ENCODE peak calls at places on chromosomes 13 and 19, in five cellular contexts. M is heart left ventricle; O is naive thymus-derived CD4-positive, alpha-beta T cell; N is ovary; X is GM12878. I is an unnamed sample.

GRCh38 chr19:27745978-27746542 is 1466.9 kb downstream of the UQCRFS1 start:
- DNase-seq in N (no peak), X (no peak), M (no peak), O (no peak), I (no peak)

GRCh38 chr19:33486407-33486806 is 35.2 kb downstream of the PEPD start:
- DNase-seq in M (no peak), X (no peak), N (no peak), O (no peak), I (no peak)

GRCh38 chr19:31668916-31669315 is 319.7 kb upstream of the TSHZ3 start:
- DNase-seq in X (no peak), O (no peak), N (no peak), M (no peak), I (no peak)

GRCh38 chr19:7926727-7927604 is 1.0 kb upstream of the CTXN1 start:
- DNase-seq in M (peak; percentile 11), N (peak; percentile 60), O (no peak), X (no peak), I (no peak)

GRCh38 chr19:24086974-24087595 is at the start of gene ZNF254:
- DNase-seq in X (peak; percentile 87), O (peak; percentile 67), M (peak; percentile 94), N (peak; percentile 79), I (peak; percentile 90)

GRCh38 chr19:34404109-34404909 is at the start of gene PDCD2L:
- DNase-seq in N (peak; percentile 92), X (peak; percentile 69), M (peak; percentile 90), O (peak; percentile 90), I (peak; percentile 93)

GRCh38 chr19:2254052-2254872 is 2.0 kb downstream of the JSRP1 start:
- DNase-seq in O (no peak), N (no peak), M (no peak), X (no peak), I (no peak)

GRCh38 chr19:30073152-30074000 is 131.3 kb downstream of the URI1 start:
- DNase-seq in X (no peak), N (no peak), M (no peak), O (no peak), I (no peak)

GRCh38 chr13:23701646-23702045 is 131.4 kb downstream of the TNFRSF19 start:
- DNase-seq in M (peak; percentile 87), N (peak; percentile 74), O (no peak), X (no peak), I (peak; percentile 88)

GRCh38 chr13:30529085-30529815 is 63.5 kb upstream of the HMGB1 start:
- DNase-seq in X (peak; percentile 30), O (no peak), N (no peak), M (no peak), I (no peak)

GRCh38 chr19:15702590-15702930 is 25.3 kb upstream of the OR10H2 start:
- DNase-seq in N (peak; percentile 76), X (no peak), M (peak; percentile 77), O (no peak), I (peak; percentile 79)

GRCh38 chr13:94112227-94112626 is 367.3 kb downstream of the DCT start:
- DNase-seq in X (no peak), M (no peak), N (no peak), O (no peak), I (no peak)

GRCh38 chr13:38636106-38636505 is 50.8 kb upstream of the FREM2 start:
- DNase-seq in N (no peak), O (no peak), X (no peak), M (no peak), I (no peak)

GRCh38 chr19:8468761-8469458 is 24.1 kb downstream of the HNRNPM start:
- DNase-seq in M (no peak), X (no peak), N (no peak), O (no peak), I (no peak)

GRCh38 chr13:99225078-99225477 is 24.4 kb downstream of the UBAC2 start:
- DNase-seq in O (no peak), N (no peak), X (no peak), M (no peak), I (no peak)

GRCh38 chr13:49645451-49645850 is 17.1 kb downstream of the ARL11 start:
- DNase-seq in X (no peak), N (no peak), O (peak; percentile 12), M (no peak), I (no peak)

GRCh38 chr19:5078179-5078578 is 109.3 kb downstream of the KDM4B start:
- DNase-seq in X (no peak), M (no peak), O (no peak), N (no peak), I (no peak)

GRCh38 chr13:42926043-42926442 is 66.0 kb downstream of the EPSTI1 start:
- DNase-seq in M (no peak), X (no peak), O (no peak), N (no peak), I (no peak)

GRCh38 chr19:29942404-29943261 is 594 bp downstream of the URI1 start:
- DNase-seq in X (no peak), M (peak; percentile 58), O (peak; percentile 81), N (peak; percentile 60), I (peak; percentile 65)

GRCh38 chr19:18633321-18633720 is 3.5 kb upstream of the KLHL26 start:
- DNase-seq in N (no peak), M (no peak), X (no peak), O (no peak), I (no peak)

GRCh38 chr19:46299004-46299509 is 2.2 kb downstream of the HIF3A start:
- DNase-seq in N (peak; percentile 99), O (no peak), M (peak; percentile 96), X (no peak), I (peak; percentile 98)

GRCh38 chr19:56750658-56751057 is 79.1 kb upstream of the ZNF835 start:
- DNase-seq in N (no peak), M (no peak), X (no peak), O (no peak), I (no peak)

GRCh38 chr13:27976362-27977177 is 7.5 kb upstream of the CDX2 start:
- DNase-seq in M (no peak), N (no peak), O (no peak), X (no peak), I (no peak)

GRCh38 chr19:9786342-9786741 is 17.8 kb upstream of the ZNF846 start:
- DNase-seq in M (no peak), N (peak; percentile 57), X (no peak), O (no peak), I (no peak)

GRCh38 chr19:10105241-10106099 is 692 bp upstream of the PPAN start:
- DNase-seq in M (no peak), X (peak; percentile 82), N (no peak), O (no peak), I (no peak)

GRCh38 chr13:80141114-80141849 is 199.6 kb downstream of the SPRY2 start:
- DNase-seq in M (peak; percentile 72), X (no peak), O (no peak), N (peak; percentile 65), I (peak; percentile 68)

GRCh38 chr19:32318884-32319520 is 26.4 kb upstream of the ZNF507 start:
- DNase-seq in O (no peak), M (no peak), X (no peak), N (no peak), I (no peak)

GRCh38 chr19:46928951-46929350 is 68.2 kb downstream of the ARHGAP35 start:
- DNase-seq in O (no peak), M (no peak), X (no peak), N (no peak), I (no peak)

GRCh38 chr13:110338441-110339101 is 31.5 kb downstream of the COL4A2 start:
- DNase-seq in N (no peak), M (peak; percentile 61), O (no peak), X (no peak), I (peak; percentile 69)

GRCh38 chr13:92260363-92260762 is 861.9 kb downstream of the GPC5 start:
- DNase-seq in O (no peak), N (no peak), X (no peak), M (no peak), I (no peak)

GRCh38 chr13:73972503-73972902 is 161.7 kb downstream of the KLF12 start:
- DNase-seq in N (no peak), M (no peak), O (no peak), X (no peak), I (no peak)
- H3K4me1 ChIP-seq in N (peaks cover 6% of the 10 kb centered on the region), M (no peaks in the 10 kb centered on the region), O (peaks cover 15% of the 10 kb centered on the region), X (peaks cover 14% of the 10 kb centered on the region), I (peaks cover 70% of the 10 kb centered on the region)

GRCh38 chr13:75419656-75420055 is 62.3 kb downstream of the TBC1D4 start:
- DNase-seq in X (no peak), M (no peak), O (no peak), N (no peak), I (no peak)

GRCh38 chr13:75417006-75417384 is 65.0 kb downstream of the TBC1D4 start:
- DNase-seq in N (no peak), O (no peak), M (no peak), X (no peak), I (no peak)

GRCh38 chr13:75418997-75419396 is 63.0 kb downstream of the TBC1D4 start:
- DNase-seq in M (no peak), O (no peak), N (no peak), X (no peak), I (no peak)

GRCh38 chr13:75417647-75418046 is 64.3 kb downstream of the TBC1D4 start:
- DNase-seq in M (no peak), N (no peak), X (no peak), O (no peak), I (no peak)

DNA sequence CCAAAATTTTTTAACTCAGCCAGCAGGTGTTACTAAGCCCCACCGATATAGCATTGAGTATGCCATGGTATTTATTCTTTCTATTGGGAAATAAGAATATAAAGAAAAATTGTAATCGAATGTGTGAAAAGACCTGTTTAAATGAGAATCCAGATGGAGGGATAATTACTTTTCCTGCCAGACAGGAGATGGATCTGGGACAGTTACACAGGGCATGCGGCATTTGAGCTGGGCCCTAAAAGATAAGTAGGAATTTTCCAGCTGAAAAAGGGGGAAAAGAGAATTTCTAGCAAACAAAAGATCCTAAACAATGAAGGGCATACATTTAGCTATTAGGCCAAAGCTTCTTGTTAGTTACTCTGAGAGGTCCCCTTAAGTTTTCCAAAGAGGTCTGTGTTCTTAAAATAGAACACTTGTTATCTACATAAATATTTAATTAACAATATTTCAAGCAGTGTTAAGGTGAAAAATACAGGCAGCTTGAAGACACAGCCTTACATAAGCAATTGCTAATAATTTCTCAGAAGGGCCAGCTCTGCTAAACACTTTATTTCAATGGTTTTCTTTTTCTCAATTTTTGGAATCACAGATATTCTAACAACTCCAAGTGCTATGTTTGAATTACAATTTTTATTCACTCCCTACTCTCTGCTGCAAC is 63.7 kb downstream of the TBC1D4 start:
- DNase-seq in N (no peak), M (no peak), X (no peak), O (no peak), I (no peak)
- H3K4me1 ChIP-seq in N (peaks cover 26% of the 10 kb centered on the region), M (peaks cover 18% of the 10 kb centered on the region), X (peaks cover 17% of the 10 kb centered on the region), O (no peaks in the 10 kb centered on the region), I (peaks cover 91% of the 10 kb centered on the region)

GRCh38 chr19:38692458-38693379 is 45.3 kb downstream of the ACTN4 start:
- DNase-seq in N (no peak), M (peak; percentile 45), O (no peak), X (no peak), I (no peak)
- H3K4me1 ChIP-seq in N (peaks cover 16% of the 10 kb centered on the region), M (peaks cover 87% of the 10 kb centered on the region), O (peaks cover 10% of the 10 kb centered on the region), X (peaks cover 42% of the 10 kb centered on the region), I (peaks cover 100% of the 10 kb centered on the region)

DNA sequence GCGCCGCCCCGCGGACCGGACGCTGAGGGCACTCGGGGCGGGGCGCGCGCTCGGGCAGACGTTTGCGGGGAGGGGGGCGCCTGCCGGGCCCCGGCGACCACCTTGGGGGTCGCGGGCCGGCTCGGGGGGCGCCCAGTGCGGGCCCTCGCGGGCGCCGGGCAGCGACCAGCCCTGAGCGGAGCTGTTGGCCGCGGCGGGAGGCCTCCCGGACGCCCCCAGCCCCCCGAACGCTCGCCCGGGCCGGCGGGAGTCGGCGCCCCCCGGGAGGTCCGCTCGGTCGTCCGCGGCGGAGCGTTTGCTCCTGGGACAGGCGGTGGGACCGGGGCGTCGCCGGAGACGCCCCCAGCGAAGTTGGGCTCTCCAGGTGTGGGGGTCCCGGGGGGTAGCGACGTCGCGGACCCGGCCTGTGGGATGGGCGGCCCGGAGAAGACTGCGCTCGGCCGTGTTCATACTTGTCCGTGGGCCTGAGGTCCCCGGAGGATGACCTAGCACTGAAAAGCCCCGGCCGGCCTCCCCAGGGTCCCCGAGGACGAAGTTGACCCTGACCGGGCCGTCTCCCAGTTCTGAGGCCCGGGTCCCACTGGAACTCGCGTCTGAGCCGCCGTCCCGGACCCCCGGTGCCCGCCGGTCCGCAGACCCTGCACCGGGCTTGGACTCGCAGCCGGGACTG is 620 bp downstream of the STK11 start:
- DNase-seq in O (no peak), N (peak; percentile 49), X (no peak), M (no peak), I (no peak)
- H3K4me1 ChIP-seq in O (peaks cover 35% of the 10 kb centered on the region), N (peaks cover 20% of the 10 kb centered on the region), X (peaks cover 17% of the 10 kb centered on the region), M (peaks cover 26% of the 10 kb centered on the region), I (peaks cover 57% of the 10 kb centered on the region)

I was measured in left ventricle myocardium inferior.